ENCODE peak calls at places on chromosomes 6 and 20, in four cellular contexts. One of them, this sample, is unnamed.

GRCh38 chr6:46098678-46099077 is 31.1 kb upstream of the ENPP4 start:
- DNase-seq in Karpas-422: no peak
- DNase-seq in GM20000: no peak
- DNase-seq in foreskin fibroblast: no peak
- DNase-seq in this sample: no peak

GRCh38 chr6:71333700-71334099 is 45.1 kb downstream of the OGFRL1 start:
- DNase-seq in Karpas-422: no peak
- DNase-seq in GM20000: no peak
- DNase-seq in foreskin fibroblast: peak; percentile 88
- DNase-seq in this sample: peak; percentile 88

GRCh38 chr6:43247115-43247999 is 4.1 kb downstream of the TTBK1 start:
- DNase-seq in Karpas-422: peak; percentile 93
- DNase-seq in GM20000: peak; percentile 97
- DNase-seq in foreskin fibroblast: peak; percentile 31
- DNase-seq in this sample: peak; percentile 14

GRCh38 chr20:13671500-13672288 is 33.0 kb upstream of the TASP1 start:
- DNase-seq in Karpas-422: no peak
- DNase-seq in GM20000: no peak
- DNase-seq in foreskin fibroblast: peak; percentile 41
- DNase-seq in this sample: peak; percentile 35

GRCh38 chr6:95877480-95877879 is 138.3 kb upstream of the FUT9 start:
- DNase-seq in Karpas-422: no peak
- DNase-seq in GM20000: no peak
- DNase-seq in foreskin fibroblast: no peak
- DNase-seq in this sample: no peak

GRCh38 chr20:58870293-58871014 is 17.9 kb downstream of the GNAS start:
- DNase-seq in Karpas-422: peak; percentile 67
- DNase-seq in GM20000: peak; percentile 73
- DNase-seq in foreskin fibroblast: no peak
- DNase-seq in this sample: peak; percentile 33

GRCh38 chr20:43849496-43850197 is 65.0 kb upstream of the TOX2 start:
- DNase-seq in Karpas-422: no peak
- DNase-seq in GM20000: no peak
- DNase-seq in foreskin fibroblast: peak; percentile 58
- DNase-seq in this sample: peak; percentile 86

GRCh38 chr6:9140181-9140580 is 704.8 kb upstream of the SLC35B3 start:
- DNase-seq in Karpas-422: no peak
- DNase-seq in GM20000: no peak
- DNase-seq in foreskin fibroblast: no peak
- DNase-seq in this sample: no peak